ENCODE peak calls at places on chromosomes 7 and 10, in four cellular contexts. L is KG1; T is activated CD4-positive, alpha-beta T cell treated with anti-CD3 and anti-CD28 coated beads, Interleukin-2, amount 50 U/mL, for 24 hours; D is lung microvascular endothelial cell. R is an unnamed sample.
A peak's percentile ranks its signal among the peaks of the same experiment; 100 is the strongest.

GRCh38 chr7:148303295-148304013 is 287.1 kb upstream of the C7orf33 start:
- DNase-seq in L (no peak), D (no peak), T (no peak), R (peak; percentile 71)

GRCh38 chr10:102501201-102502028 is 1.1 kb downstream of the ACTR1A start:
- DNase-seq in D (peak; percentile 20), L (no peak), T (no peak), R (no peak)

GRCh38 chr7:156009569-156009968 is 197.3 kb upstream of the SHH start:
- DNase-seq in L (no peak), D (no peak), T (no peak), R (no peak)

GRCh38 chr10:69334258-69335062 is 56.2 kb downstream of the HK1 start:
- DNase-seq in T (no peak), L (no peak), D (no peak), R (peak; percentile 21)

GRCh38 chr7:13682626-13683025 is 306.8 kb downstream of the ETV1 start:
- DNase-seq in L (no peak), T (no peak), D (no peak), R (no peak)

GRCh38 chr7:24334627-24335026 is 50.6 kb downstream of the NPY start:
- DNase-seq in L (no peak), D (no peak), T (no peak), R (no peak)

GRCh38 chr7:92813390-92814024 is 22.9 kb downstream of the CDK6 start:
- DNase-seq in T (no peak), L (no peak), D (peak; percentile 54), R (no peak)

GRCh38 chr10:119651514-119652327 is 541 bp downstream of the BAG3 start:
- DNase-seq in T (no peak), D (peak; percentile 31), L (no peak), R (no peak)

GRCh38 chr7:90111-91063 is 102.0 kb upstream of the FAM20C start:
- DNase-seq in T (no peak), L (no peak), D (peak; percentile 39), R (no peak)

GRCh38 chr10:13788701-13789447 is 202.1 kb downstream of the PRPF18 start:
- DNase-seq in D (peak; percentile 71), T (no peak), L (no peak), R (no peak)

GRCh38 chr10:133258066-133258817 is 18.4 kb downstream of the ADAM8 start:
- DNase-seq in L (peak; percentile 43), D (no peak), T (no peak), R (no peak)

GRCh38 chr7:151599401-151600227 is 79.9 kb upstream of the RHEB start:
- DNase-seq in D (peak; percentile 91), T (no peak), L (no peak), R (no peak)

GRCh38 chr10:97901381-97901780 is 51.7 kb downstream of the GOLGA7B start:
- DNase-seq in T (no peak), L (no peak), D (no peak), R (no peak)

GRCh38 chr7:41891967-41892755 is 189.3 kb upstream of the INHBA start:
- DNase-seq in T (no peak), L (no peak), D (no peak), R (no peak)

GRCh38 chr10:61110936-61111335 is 167.0 kb upstream of the RHOBTB1 start:
- DNase-seq in T (no peak), D (no peak), L (no peak), R (no peak)

GRCh38 chr10:93346712-93347111 is 135.4 kb downstream of the MYOF start:
- DNase-seq in L (no peak), D (peak; percentile 78), T (no peak), R (no peak)

GRCh38 chr10:72087969-72088878 is at the start of gene SPOCK2:
- DNase-seq in D (no peak), L (no peak), T (peak; percentile 46), R (no peak)

GRCh38 chr10:106043833-106044232 is 1120.7 kb downstream of the SORCS1 start:
- DNase-seq in D (no peak), T (no peak), L (no peak), R (no peak)

GRCh38 chr10:79137826-79138225 is 69.1 kb downstream of the ZMIZ1 start:
- DNase-seq in T (no peak), D (peak; percentile 43), L (peak; percentile 86), R (no peak)

GRCh38 chr7:107035446-107035845 is 9.1 kb upstream of the PRKAR2B start:
- DNase-seq in T (no peak), L (no peak), D (peak; percentile 75), R (no peak)

GRCh38 chr7:80478683-80479082 is 33.2 kb downstream of the GNAT3 start:
- DNase-seq in T (no peak), D (peak; percentile 44), L (no peak), R (no peak)

GRCh38 chr10:60048146-60048545 is 141.8 kb upstream of the CCDC6 start:
- DNase-seq in T (no peak), D (peak; percentile 20), L (no peak), R (no peak)

GRCh38 chr7:111525100-111525499 is 37.2 kb downstream of the IMMP2L start:
- DNase-seq in D (no peak), L (no peak), T (no peak), R (no peak)

GRCh38 chr7:18520450-18521235 is 25.1 kb downstream of the HDAC9 start:
- DNase-seq in T (no peak), D (peak; percentile 62), L (no peak), R (no peak)

GRCh38 chr7:81327468-81327867 is 408.6 kb upstream of the SEMA3C start:
- DNase-seq in T (no peak), D (peak; percentile 80), L (no peak), R (no peak)

GRCh38 chr7:158404031-158404761 is 183.4 kb downstream of the PTPRN2 start:
- DNase-seq in L (no peak), T (no peak), D (no peak), R (no peak)

GRCh38 chr10:15238553-15239335 is 70.3 kb upstream of the NMT2 start:
- DNase-seq in D (peak; percentile 93), T (no peak), L (no peak), R (no peak)

GRCh38 chr10:63722537-63722936 is 201.3 kb downstream of the REEP3 start:
- DNase-seq in L (no peak), D (peak; percentile 92), T (no peak), R (no peak)

GRCh38 chr10:79196470-79197461 is 128.0 kb downstream of the ZMIZ1 start:
- DNase-seq in T (peak; percentile 51), L (no peak), D (peak; percentile 67), R (no peak)

GRCh38 chr7:73706122-73707044 is 13.1 kb downstream of the STX1A start:
- DNase-seq in T (no peak), L (no peak), D (peak; percentile 56), R (no peak)

GRCh38 chr7:25424113-25424512 is 195.8 kb upstream of the NPVF start:
- DNase-seq in L (no peak), T (no peak), D (no peak), R (no peak)

GRCh38 chr7:125246706-125247105 is 317.1 kb upstream of the POT1 start:
- DNase-seq in D (no peak), L (no peak), T (no peak), R (no peak)

GRCh38 chr10:86451604-86451960 is 70.0 kb downstream of the WAPL start:
- DNase-seq in L (no peak), D (no peak), T (no peak), R (no peak)